ENCODE peak calls at places on chromosomes 16 and 17, in seven cellular contexts. One of them, this sample, is unnamed.

GRCh38 chr16:1972490-1972877 is 631 bp downstream of the TBL3 start:
- DNase-seq in ovary: no peak
- DNase-seq in kidney tubule cell: peak; percentile 39
- DNase-seq in islet precursor cell: peak; percentile 62
- DNase-seq in activated CD4-positive, CD25-positive, alpha-beta regulatory T cell: no peak
- DNase-seq in stimulated activated CD4-positive, alpha-beta T cell treated with anti-CD3 and anti-CD28 coated beads, Interleukin-15, amount 100 ng/mL, for 24 hours: peak; percentile 40
- DNase-seq in NT2/D1: no peak
- DNase-seq in this sample: no peak

GRCh38 chr16:12971216-12971615 is 69.8 kb downstream of the SHISA9 start:
- DNase-seq in ovary: no peak
- DNase-seq in kidney tubule cell: peak; percentile 97
- DNase-seq in islet precursor cell: peak; percentile 72
- DNase-seq in activated CD4-positive, CD25-positive, alpha-beta regulatory T cell: no peak
- DNase-seq in stimulated activated CD4-positive, alpha-beta T cell treated with anti-CD3 and anti-CD28 coated beads, Interleukin-15, amount 100 ng/mL, for 24 hours: no peak
- DNase-seq in NT2/D1: peak; percentile 18
- DNase-seq in this sample: peak; percentile 8

GRCh38 chr16:69930117-69930776 is 20.9 kb upstream of the CLEC18A start:
- DNase-seq in ovary: peak; percentile 70
- DNase-seq in kidney tubule cell: peak; percentile 58
- DNase-seq in islet precursor cell: peak; percentile 79
- DNase-seq in activated CD4-positive, CD25-positive, alpha-beta regulatory T cell: no peak
- DNase-seq in stimulated activated CD4-positive, alpha-beta T cell treated with anti-CD3 and anti-CD28 coated beads, Interleukin-15, amount 100 ng/mL, for 24 hours: peak; percentile 54
- DNase-seq in NT2/D1: peak; percentile 50
- DNase-seq in this sample: peak; percentile 40

GRCh38 chr16:85800321-85800669 is 800 bp downstream of the COX4I1 start:
- DNase-seq in ovary: no peak
- DNase-seq in kidney tubule cell: peak; percentile 46
- DNase-seq in islet precursor cell: no peak
- DNase-seq in activated CD4-positive, CD25-positive, alpha-beta regulatory T cell: peak; percentile 37
- DNase-seq in stimulated activated CD4-positive, alpha-beta T cell treated with anti-CD3 and anti-CD28 coated beads, Interleukin-15, amount 100 ng/mL, for 24 hours: peak; percentile 30
- DNase-seq in NT2/D1: no peak
- DNase-seq in this sample: no peak

GRCh38 chr16:3458278-3458851 is 14.9 kb downstream of the NAA60 start:
- DNase-seq in ovary: peak; percentile 36
- DNase-seq in kidney tubule cell: peak; percentile 37
- DNase-seq in islet precursor cell: peak; percentile 74
- DNase-seq in activated CD4-positive, CD25-positive, alpha-beta regulatory T cell: no peak
- DNase-seq in stimulated activated CD4-positive, alpha-beta T cell treated with anti-CD3 and anti-CD28 coated beads, Interleukin-15, amount 100 ng/mL, for 24 hours: no peak
- DNase-seq in NT2/D1: no peak
- DNase-seq in this sample: peak; percentile 41

GRCh38 chr17:3719265-3719664 is 4.4 kb upstream of the HASPIN start:
- DNase-seq in ovary: no peak
- DNase-seq in kidney tubule cell: no peak
- DNase-seq in islet precursor cell: no peak
- DNase-seq in activated CD4-positive, CD25-positive, alpha-beta regulatory T cell: no peak
- DNase-seq in stimulated activated CD4-positive, alpha-beta T cell treated with anti-CD3 and anti-CD28 coated beads, Interleukin-15, amount 100 ng/mL, for 24 hours: no peak
- DNase-seq in NT2/D1: no peak
- DNase-seq in this sample: no peak

GRCh38 chr17:33284022-33284421 is 9.1 kb downstream of the ASIC2 start:
- DNase-seq in ovary: peak; percentile 71
- DNase-seq in kidney tubule cell: peak; percentile 71
- DNase-seq in islet precursor cell: no peak
- DNase-seq in activated CD4-positive, CD25-positive, alpha-beta regulatory T cell: no peak
- DNase-seq in stimulated activated CD4-positive, alpha-beta T cell treated with anti-CD3 and anti-CD28 coated beads, Interleukin-15, amount 100 ng/mL, for 24 hours: no peak
- DNase-seq in NT2/D1: no peak
- DNase-seq in this sample: no peak

GRCh38 chr17:67829331-67829730 is 4.0 kb downstream of the BPTF start:
- DNase-seq in ovary: no peak
- DNase-seq in kidney tubule cell: peak; percentile 71
- DNase-seq in islet precursor cell: peak; percentile 49
- DNase-seq in activated CD4-positive, CD25-positive, alpha-beta regulatory T cell: peak; percentile 16
- DNase-seq in stimulated activated CD4-positive, alpha-beta T cell treated with anti-CD3 and anti-CD28 coated beads, Interleukin-15, amount 100 ng/mL, for 24 hours: peak; percentile 68
- DNase-seq in NT2/D1: no peak
- DNase-seq in this sample: no peak

GRCh38 chr17:37740861-37741260 is 4.0 kb downstream of the HNF1B start:
- DNase-seq in ovary: no peak
- DNase-seq in kidney tubule cell: no peak
- DNase-seq in islet precursor cell: no peak
- DNase-seq in activated CD4-positive, CD25-positive, alpha-beta regulatory T cell: no peak
- DNase-seq in stimulated activated CD4-positive, alpha-beta T cell treated with anti-CD3 and anti-CD28 coated beads, Interleukin-15, amount 100 ng/mL, for 24 hours: no peak
- DNase-seq in NT2/D1: no peak
- DNase-seq in this sample: no peak

GRCh38 chr17:31321481-31321880 is at the start of gene EVI2A:
- DNase-seq in ovary: no peak
- DNase-seq in kidney tubule cell: peak; percentile 56
- DNase-seq in islet precursor cell: no peak
- DNase-seq in activated CD4-positive, CD25-positive, alpha-beta regulatory T cell: peak; percentile 18
- DNase-seq in stimulated activated CD4-positive, alpha-beta T cell treated with anti-CD3 and anti-CD28 coated beads, Interleukin-15, amount 100 ng/mL, for 24 hours: peak; percentile 85
- DNase-seq in NT2/D1: no peak
- DNase-seq in this sample: peak; percentile 53

GRCh38 chr17:20284018-20284417 is 183.3 kb downstream of the LGALS9B start:
- DNase-seq in ovary: no peak
- DNase-seq in kidney tubule cell: peak; percentile 43
- DNase-seq in islet precursor cell: no peak
- DNase-seq in activated CD4-positive, CD25-positive, alpha-beta regulatory T cell: no peak
- DNase-seq in stimulated activated CD4-positive, alpha-beta T cell treated with anti-CD3 and anti-CD28 coated beads, Interleukin-15, amount 100 ng/mL, for 24 hours: no peak
- DNase-seq in NT2/D1: no peak
- DNase-seq in this sample: no peak

GRCh38 chr17:80724723-80725388 is 180.2 kb downstream of the RPTOR start:
- DNase-seq in ovary: no peak
- DNase-seq in kidney tubule cell: peak; percentile 28
- DNase-seq in islet precursor cell: no peak
- DNase-seq in activated CD4-positive, CD25-positive, alpha-beta regulatory T cell: no peak
- DNase-seq in stimulated activated CD4-positive, alpha-beta T cell treated with anti-CD3 and anti-CD28 coated beads, Interleukin-15, amount 100 ng/mL, for 24 hours: no peak
- DNase-seq in NT2/D1: no peak
- DNase-seq in this sample: no peak

GRCh38 chr16:61792194-61792904 is 243.9 kb downstream of the CDH8 start:
- DNase-seq in ovary: no peak
- DNase-seq in kidney tubule cell: peak; percentile 83
- DNase-seq in islet precursor cell: no peak
- DNase-seq in activated CD4-positive, CD25-positive, alpha-beta regulatory T cell: no peak
- DNase-seq in stimulated activated CD4-positive, alpha-beta T cell treated with anti-CD3 and anti-CD28 coated beads, Interleukin-15, amount 100 ng/mL, for 24 hours: no peak
- DNase-seq in NT2/D1: no peak
- DNase-seq in this sample: no peak

GRCh38 chr16:69600202-69600601 is 34.4 kb downstream of the NFAT5 start:
- DNase-seq in ovary: no peak
- DNase-seq in kidney tubule cell: no peak
- DNase-seq in islet precursor cell: no peak
- DNase-seq in activated CD4-positive, CD25-positive, alpha-beta regulatory T cell: no peak
- DNase-seq in stimulated activated CD4-positive, alpha-beta T cell treated with anti-CD3 and anti-CD28 coated beads, Interleukin-15, amount 100 ng/mL, for 24 hours: no peak
- DNase-seq in NT2/D1: no peak
- DNase-seq in this sample: no peak

GRCh38 chr16:57693539-57693938 is 1.1 kb upstream of the DRC7 start:
- DNase-seq in ovary: no peak
- DNase-seq in kidney tubule cell: no peak
- DNase-seq in islet precursor cell: no peak
- DNase-seq in activated CD4-positive, CD25-positive, alpha-beta regulatory T cell: no peak
- DNase-seq in stimulated activated CD4-positive, alpha-beta T cell treated with anti-CD3 and anti-CD28 coated beads, Interleukin-15, amount 100 ng/mL, for 24 hours: no peak
- DNase-seq in NT2/D1: no peak
- DNase-seq in this sample: no peak

GRCh38 chr17:2179615-2180295 is 123.8 kb downstream of the SMG6 start:
- DNase-seq in ovary: peak; percentile 91
- DNase-seq in kidney tubule cell: no peak
- DNase-seq in islet precursor cell: no peak
- DNase-seq in activated CD4-positive, CD25-positive, alpha-beta regulatory T cell: no peak
- DNase-seq in stimulated activated CD4-positive, alpha-beta T cell treated with anti-CD3 and anti-CD28 coated beads, Interleukin-15, amount 100 ng/mL, for 24 hours: no peak
- DNase-seq in NT2/D1: no peak
- DNase-seq in this sample: peak; percentile 58

GRCh38 chr17:43722921-43723665 is 35.5 kb downstream of the SOST start:
- DNase-seq in ovary: no peak
- DNase-seq in kidney tubule cell: peak; percentile 39
- DNase-seq in islet precursor cell: no peak
- DNase-seq in activated CD4-positive, CD25-positive, alpha-beta regulatory T cell: no peak
- DNase-seq in stimulated activated CD4-positive, alpha-beta T cell treated with anti-CD3 and anti-CD28 coated beads, Interleukin-15, amount 100 ng/mL, for 24 hours: no peak
- DNase-seq in NT2/D1: no peak
- DNase-seq in this sample: no peak

GRCh38 chr16:29315916-29316517 is 90.5 kb downstream of the NPIPB11 start:
- DNase-seq in ovary: no peak
- DNase-seq in kidney tubule cell: no peak
- DNase-seq in islet precursor cell: peak; percentile 66
- DNase-seq in activated CD4-positive, CD25-positive, alpha-beta regulatory T cell: no peak
- DNase-seq in stimulated activated CD4-positive, alpha-beta T cell treated with anti-CD3 and anti-CD28 coated beads, Interleukin-15, amount 100 ng/mL, for 24 hours: no peak
- DNase-seq in NT2/D1: no peak
- DNase-seq in this sample: no peak

GRCh38 chr16:85551319-85551978 is 61.7 kb upstream of the GSE1 start:
- DNase-seq in ovary: no peak
- DNase-seq in kidney tubule cell: no peak
- DNase-seq in islet precursor cell: no peak
- DNase-seq in activated CD4-positive, CD25-positive, alpha-beta regulatory T cell: no peak
- DNase-seq in stimulated activated CD4-positive, alpha-beta T cell treated with anti-CD3 and anti-CD28 coated beads, Interleukin-15, amount 100 ng/mL, for 24 hours: no peak
- DNase-seq in NT2/D1: no peak
- DNase-seq in this sample: no peak

GRCh38 chr16:72787519-72788268 is 260.2 kb downstream of the ZFHX3 start:
- DNase-seq in ovary: peak; percentile 80
- DNase-seq in kidney tubule cell: peak; percentile 79
- DNase-seq in islet precursor cell: peak; percentile 72
- DNase-seq in activated CD4-positive, CD25-positive, alpha-beta regulatory T cell: peak; percentile 36
- DNase-seq in stimulated activated CD4-positive, alpha-beta T cell treated with anti-CD3 and anti-CD28 coated beads, Interleukin-15, amount 100 ng/mL, for 24 hours: peak; percentile 79
- DNase-seq in NT2/D1: peak; percentile 36
- DNase-seq in this sample: no peak

GRCh38 chr16:1876468-1876867 is 4.5 kb upstream of the MEIOB start:
- DNase-seq in ovary: no peak
- DNase-seq in kidney tubule cell: no peak
- DNase-seq in islet precursor cell: no peak
- DNase-seq in activated CD4-positive, CD25-positive, alpha-beta regulatory T cell: no peak
- DNase-seq in stimulated activated CD4-positive, alpha-beta T cell treated with anti-CD3 and anti-CD28 coated beads, Interleukin-15, amount 100 ng/mL, for 24 hours: no peak
- DNase-seq in NT2/D1: no peak
- DNase-seq in this sample: no peak

GRCh38 chr17:56756536-56756935 is 77.2 kb downstream of the C17orf67 start:
- DNase-seq in ovary: no peak
- DNase-seq in kidney tubule cell: peak; percentile 91
- DNase-seq in islet precursor cell: peak; percentile 84
- DNase-seq in activated CD4-positive, CD25-positive, alpha-beta regulatory T cell: no peak
- DNase-seq in stimulated activated CD4-positive, alpha-beta T cell treated with anti-CD3 and anti-CD28 coated beads, Interleukin-15, amount 100 ng/mL, for 24 hours: no peak
- DNase-seq in NT2/D1: no peak
- DNase-seq in this sample: no peak

GRCh38 chr17:66964930-66965800 is 658 bp downstream of the CACNG4 start:
- DNase-seq in ovary: no peak
- DNase-seq in kidney tubule cell: no peak
- DNase-seq in islet precursor cell: peak; percentile 93
- DNase-seq in activated CD4-positive, CD25-positive, alpha-beta regulatory T cell: no peak
- DNase-seq in stimulated activated CD4-positive, alpha-beta T cell treated with anti-CD3 and anti-CD28 coated beads, Interleukin-15, amount 100 ng/mL, for 24 hours: peak; percentile 59
- DNase-seq in NT2/D1: no peak
- DNase-seq in this sample: no peak

GRCh38 chr17:35046740-35047283 is 16.7 kb downstream of the RFFL start:
- DNase-seq in ovary: no peak
- DNase-seq in kidney tubule cell: peak; percentile 68
- DNase-seq in islet precursor cell: no peak
- DNase-seq in activated CD4-positive, CD25-positive, alpha-beta regulatory T cell: peak; percentile 5
- DNase-seq in stimulated activated CD4-positive, alpha-beta T cell treated with anti-CD3 and anti-CD28 coated beads, Interleukin-15, amount 100 ng/mL, for 24 hours: peak; percentile 66
- DNase-seq in NT2/D1: no peak
- DNase-seq in this sample: peak; percentile 33

GRCh38 chr17:39209317-39210092 is 9.4 kb downstream of the RPL19 start:
- DNase-seq in ovary: peak; percentile 79
- DNase-seq in kidney tubule cell: peak; percentile 39
- DNase-seq in islet precursor cell: peak; percentile 78
- DNase-seq in activated CD4-positive, CD25-positive, alpha-beta regulatory T cell: peak; percentile 45
- DNase-seq in stimulated activated CD4-positive, alpha-beta T cell treated with anti-CD3 and anti-CD28 coated beads, Interleukin-15, amount 100 ng/mL, for 24 hours: peak; percentile 79
- DNase-seq in NT2/D1: no peak
- DNase-seq in this sample: no peak

GRCh38 chr16:31298958-31299357 is 39.2 kb downstream of the ITGAM start:
- DNase-seq in ovary: no peak
- DNase-seq in kidney tubule cell: no peak
- DNase-seq in islet precursor cell: no peak
- DNase-seq in activated CD4-positive, CD25-positive, alpha-beta regulatory T cell: no peak
- DNase-seq in stimulated activated CD4-positive, alpha-beta T cell treated with anti-CD3 and anti-CD28 coated beads, Interleukin-15, amount 100 ng/mL, for 24 hours: no peak
- DNase-seq in NT2/D1: no peak
- DNase-seq in this sample: no peak

GRCh38 chr16:67882374-67883145 is 2.1 kb upstream of the NRN1L start:
- DNase-seq in ovary: no peak
- DNase-seq in kidney tubule cell: no peak
- DNase-seq in islet precursor cell: no peak
- DNase-seq in activated CD4-positive, CD25-positive, alpha-beta regulatory T cell: no peak
- DNase-seq in stimulated activated CD4-positive, alpha-beta T cell treated with anti-CD3 and anti-CD28 coated beads, Interleukin-15, amount 100 ng/mL, for 24 hours: no peak
- DNase-seq in NT2/D1: no peak
- DNase-seq in this sample: peak; percentile 85

GRCh38 chr17:75124041-75124818 is 7.3 kb downstream of the NT5C start:
- DNase-seq in ovary: peak; percentile 40
- DNase-seq in kidney tubule cell: peak; percentile 92
- DNase-seq in islet precursor cell: peak; percentile 67
- DNase-seq in activated CD4-positive, CD25-positive, alpha-beta regulatory T cell: peak; percentile 29
- DNase-seq in stimulated activated CD4-positive, alpha-beta T cell treated with anti-CD3 and anti-CD28 coated beads, Interleukin-15, amount 100 ng/mL, for 24 hours: peak; percentile 80
- DNase-seq in NT2/D1: no peak
- DNase-seq in this sample: no peak

GRCh38 chr16:35599429-35600165 is 2140.2 kb downstream of the TP53TG3F start:
- DNase-seq in ovary: no peak
- DNase-seq in kidney tubule cell: peak; percentile 89
- DNase-seq in islet precursor cell: no peak
- DNase-seq in activated CD4-positive, CD25-positive, alpha-beta regulatory T cell: no peak
- DNase-seq in stimulated activated CD4-positive, alpha-beta T cell treated with anti-CD3 and anti-CD28 coated beads, Interleukin-15, amount 100 ng/mL, for 24 hours: no peak
- DNase-seq in NT2/D1: no peak
- DNase-seq in this sample: no peak

GRCh38 chr17:596287-596686 is 118.4 kb downstream of the VPS53 start:
- DNase-seq in ovary: no peak
- DNase-seq in kidney tubule cell: no peak
- DNase-seq in islet precursor cell: no peak
- DNase-seq in activated CD4-positive, CD25-positive, alpha-beta regulatory T cell: no peak
- DNase-seq in stimulated activated CD4-positive, alpha-beta T cell treated with anti-CD3 and anti-CD28 coated beads, Interleukin-15, amount 100 ng/mL, for 24 hours: no peak
- DNase-seq in NT2/D1: no peak
- DNase-seq in this sample: no peak

GRCh38 chr17:69415431-69415830 is 934 bp downstream of the MAP2K6 start:
- DNase-seq in ovary: no peak
- DNase-seq in kidney tubule cell: no peak
- DNase-seq in islet precursor cell: no peak
- DNase-seq in activated CD4-positive, CD25-positive, alpha-beta regulatory T cell: no peak
- DNase-seq in stimulated activated CD4-positive, alpha-beta T cell treated with anti-CD3 and anti-CD28 coated beads, Interleukin-15, amount 100 ng/mL, for 24 hours: no peak
- DNase-seq in NT2/D1: no peak
- DNase-seq in this sample: no peak

GRCh38 chr16:82263456-82264159 is 93.6 kb upstream of the MPHOSPH6 start:
- DNase-seq in ovary: peak; percentile 25
- DNase-seq in kidney tubule cell: peak; percentile 55
- DNase-seq in islet precursor cell: peak; percentile 58
- DNase-seq in activated CD4-positive, CD25-positive, alpha-beta regulatory T cell: peak; percentile 10
- DNase-seq in stimulated activated CD4-positive, alpha-beta T cell treated with anti-CD3 and anti-CD28 coated beads, Interleukin-15, amount 100 ng/mL, for 24 hours: peak; percentile 60
- DNase-seq in NT2/D1: peak; percentile 62
- DNase-seq in this sample: peak; percentile 55

GRCh38 chr16:66382966-66383299 is 16.4 kb downstream of the CDH5 start:
- DNase-seq in ovary: no peak
- DNase-seq in kidney tubule cell: peak; percentile 98
- DNase-seq in islet precursor cell: peak; percentile 82
- DNase-seq in activated CD4-positive, CD25-positive, alpha-beta regulatory T cell: no peak
- DNase-seq in stimulated activated CD4-positive, alpha-beta T cell treated with anti-CD3 and anti-CD28 coated beads, Interleukin-15, amount 100 ng/mL, for 24 hours: no peak
- DNase-seq in NT2/D1: peak; percentile 60
- DNase-seq in this sample: no peak

GRCh38 chr16:83470406-83470805 is 337.4 kb upstream of the HSBP1 start:
- DNase-seq in ovary: no peak
- DNase-seq in kidney tubule cell: peak; percentile 32
- DNase-seq in islet precursor cell: peak; percentile 22
- DNase-seq in activated CD4-positive, CD25-positive, alpha-beta regulatory T cell: no peak
- DNase-seq in stimulated activated CD4-positive, alpha-beta T cell treated with anti-CD3 and anti-CD28 coated beads, Interleukin-15, amount 100 ng/mL, for 24 hours: no peak
- DNase-seq in NT2/D1: no peak
- DNase-seq in this sample: no peak

GRCh38 chr17:35217107-35217506 is 22.9 kb upstream of the SLC35G3 start:
- DNase-seq in ovary: no peak
- DNase-seq in kidney tubule cell: no peak
- DNase-seq in islet precursor cell: no peak
- DNase-seq in activated CD4-positive, CD25-positive, alpha-beta regulatory T cell: no peak
- DNase-seq in stimulated activated CD4-positive, alpha-beta T cell treated with anti-CD3 and anti-CD28 coated beads, Interleukin-15, amount 100 ng/mL, for 24 hours: no peak
- DNase-seq in NT2/D1: no peak
- DNase-seq in this sample: no peak